ENCODE peak calls at places on chromosomes 16 and 17, in seven cellular contexts. R, Q, P, W, S, X and U are unnamed samples. For H3K36me3, the result is how much of the 10 kb centered on the place peaks cover.

GRCh38 chr17:40801157-40801556 is 1.4 kb upstream of the KRT28 start:
- DNase-seq in R (no peak), Q (no peak), P (no peak), W (no peak), S (no peak), X (no peak), U (no peak)

GRCh38 chr17:46968224-46968834 is 10.7 kb downstream of the RPRML start:
- DNase-seq in R (no peak), Q (no peak), P (no peak), W (no peak), S (no peak), X (no peak), U (no peak)

GRCh38 chr16:17211797-17212196 is 259.0 kb downstream of the XYLT1 start:
- DNase-seq in R (no peak), Q (no peak), P (peak), W (no peak), S (no peak), X (no peak), U (no peak)

GRCh38 chr16:77414752-77415231 is 20.0 kb downstream of the ADAMTS18 start:
- DNase-seq in R (no peak), Q (no peak), P (no peak), W (no peak), S (no peak), X (peak), U (peak)

GRCh38 chr16:87740909-87741424 is 24.8 kb downstream of the KLHDC4 start:
- DNase-seq in R (no peak), Q (no peak), P (no peak), W (no peak), S (no peak), X (peak), U (no peak)

GRCh38 chr17:61786088-61786487 is 77.2 kb downstream of the BRIP1 start:
- DNase-seq in R (no peak), Q (no peak), P (no peak), W (no peak), S (no peak), X (no peak), U (no peak)

GRCh38 chr16:50335198-50335958 is 33.4 kb downstream of the BRD7 start:
- DNase-seq in R (no peak), Q (no peak), P (peak), W (no peak), S (no peak), X (peak), U (no peak)

GRCh38 chr17:59423137-59423703 is 91.8 kb downstream of the YPEL2 start:
- DNase-seq in R (peak), Q (no peak), P (no peak), W (no peak), S (peak), X (peak), U (peak)

GRCh38 chr17:60554377-60554788 is 28.3 kb upstream of the APPBP2 start:
- DNase-seq in R (no peak), Q (no peak), P (no peak), W (no peak), S (peak), X (peak), U (peak)

GRCh38 chr16:88781140-88782077 is 3.6 kb downstream of the PIEZO1 start:
- DNase-seq in R (no peak), Q (no peak), P (peak), W (peak), S (no peak), X (no peak), U (peak)

GRCh38 chr16:15716694-15717447 is 66.8 kb downstream of the NDE1 start:
- DNase-seq in R (no peak), Q (no peak), P (no peak), W (no peak), S (no peak), X (no peak), U (no peak)

GRCh38 chr16:15714393-15715172 is 64.5 kb downstream of the NDE1 start:
- DNase-seq in R (no peak), Q (no peak), P (no peak), W (no peak), S (no peak), X (no peak), U (no peak)

GRCh38 chr16:15721018-15721417 is 71.0 kb downstream of the NDE1 start:
- DNase-seq in R (no peak), Q (no peak), P (no peak), W (no peak), S (no peak), X (no peak), U (no peak)

GRCh38 chr16:15715221-15715620 is 65.2 kb downstream of the NDE1 start:
- DNase-seq in R (no peak), Q (no peak), P (no peak), W (no peak), S (no peak), X (no peak), U (no peak)
- H3K36me3 ChIP-seq in R (under half), Q (half or more), P (under half), W (half or more), S (under half), X (under half), U (under half)

DNA sequence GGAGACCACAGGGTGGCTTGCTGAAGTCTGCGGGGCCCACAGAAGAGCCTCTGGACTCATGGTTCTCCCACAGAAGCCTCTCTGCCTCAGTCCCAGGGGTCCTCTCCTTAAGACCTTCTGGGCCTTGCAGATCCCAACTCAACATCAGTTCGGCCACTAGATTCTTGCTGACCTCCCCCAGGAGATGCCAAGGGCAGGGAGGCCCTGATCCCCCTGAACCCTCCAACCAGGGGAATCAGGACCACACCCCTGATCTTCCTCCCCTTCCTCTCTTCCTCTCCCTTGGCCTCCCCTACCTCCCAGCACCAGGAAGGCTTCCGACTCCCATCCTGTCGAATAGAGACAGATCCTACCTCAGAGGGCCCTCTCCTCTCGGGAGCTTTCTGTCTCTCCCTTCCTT is 53.4 kb downstream of the NOS2 start:
- DNase-seq in R (no peak), Q (no peak), P (no peak), W (no peak), S (no peak), X (no peak), U (no peak)
- H3K36me3 ChIP-seq in R (under half), Q (under half), P (under half), W (under half), S (under half), X (under half), U (under half)

GRCh38 chr16:66810391-66810790 is 9.0 kb upstream of the TERB1 start:
- DNase-seq in R (no peak), Q (no peak), P (no peak), W (no peak), S (no peak), X (no peak), U (no peak)
- H3K36me3 ChIP-seq in R (under half), Q (under half), P (half or more), W (half or more), S (half or more), X (under half), U (under half)

GRCh38 chr16:74477226-74477625 is 55.9 kb upstream of the CLEC18B start:
- DNase-seq in R (no peak), Q (no peak), P (no peak), W (no peak), S (no peak), X (no peak), U (no peak)

GRCh38 chr16:74469946-74470478 is 48.7 kb upstream of the CLEC18B start:
- DNase-seq in R (no peak), Q (no peak), P (no peak), W (no peak), S (no peak), X (no peak), U (no peak)

GRCh38 chr16:74466872-74467271 is 45.6 kb upstream of the CLEC18B start:
- DNase-seq in R (no peak), Q (no peak), P (peak), W (no peak), S (no peak), X (no peak), U (no peak)

GRCh38 chr16:74468807-74469511 is 47.7 kb upstream of the CLEC18B start:
- DNase-seq in R (no peak), Q (no peak), P (no peak), W (no peak), S (no peak), X (no peak), U (no peak)

DNA sequence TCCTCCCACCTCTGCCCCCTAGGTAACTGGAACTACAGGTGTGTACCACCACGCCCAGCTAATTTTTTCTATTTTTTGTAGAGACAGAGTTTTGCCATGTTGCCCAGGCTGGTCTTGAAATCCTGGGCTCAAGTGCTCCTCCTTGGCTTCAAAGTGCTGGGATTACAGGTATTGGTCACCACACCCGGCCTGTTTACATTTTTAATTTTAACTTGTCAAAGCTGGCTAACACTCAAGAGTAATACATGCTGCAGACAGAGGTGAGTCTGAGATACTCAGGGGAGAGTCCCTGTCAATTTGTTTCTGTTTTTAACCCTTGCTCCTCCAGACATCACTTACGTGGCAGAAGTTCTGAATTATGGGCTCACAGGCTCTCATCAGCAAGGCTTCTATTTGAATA is 50.7 kb upstream of the CLEC18B start:
- DNase-seq in R (no peak), Q (no peak), P (no peak), W (no peak), S (no peak), X (no peak), U (no peak)
- H3K36me3 ChIP-seq in R (under half), Q (half or more), P (half or more), W (half or more), S (half or more), X (under half), U (under half)

GRCh38 chr17:57972151-57972550 is 15.9 kb downstream of the VEZF1 start:
- DNase-seq in R (no peak), Q (no peak), P (no peak), W (no peak), S (no peak), X (no peak), U (no peak)
- H3K36me3 ChIP-seq in R (under half), Q (under half), P (under half), W (half or more), S (under half), X (under half), U (under half)

GRCh38 chr17:35847633-35848373 is 20.9 kb downstream of the HEATR9 start:
- DNase-seq in R (no peak), Q (no peak), P (no peak), W (no peak), S (no peak), X (no peak), U (no peak)
- H3K36me3 ChIP-seq in R (under half), Q (half or more), P (half or more), W (half or more), S (under half), X (under half), U (under half)